ENCODE peak calls at places on chromosomes 3 and 15, in six cellular contexts. F is astrocyte of the spinal cord, J is cardiac fibroblast, G is WERI-Rb-1, M is left ventricle myocardium inferior, R is K562. N is an unnamed sample.
A peak's percentile ranks its signal among the peaks of the same experiment; 100 is the strongest.

GRCh38 chr15:71294251-71294635 is 179.0 kb downstream of the THSD4 start:
- DNase-seq in J (no peak), R (no peak), G (no peak), F (no peak), M (no peak), N (no peak)

GRCh38 chr3:120850326-120851295 is 57.4 kb upstream of the STXBP5L start:
- DNase-seq in M (no peak), G (peak; percentile 65), R (no peak), J (no peak), F (no peak), N (no peak)

GRCh38 chr3:194472290-194472920 is 14.4 kb downstream of the ATP13A3 start:
- DNase-seq in G (no peak), F (peak; percentile 81), M (no peak), R (peak; percentile 42), J (peak; percentile 80), N (peak; percentile 78)

GRCh38 chr3:129608087-129608935 is 1.8 kb upstream of the PLXND1 start:
- DNase-seq in R (peak; percentile 50), F (peak; percentile 69), G (peak; percentile 85), J (peak; percentile 75), M (no peak), N (peak; percentile 34)

GRCh38 chr3:65635661-65636060 is 403.1 kb downstream of the MAGI1 start:
- DNase-seq in J (no peak), F (no peak), G (no peak), R (no peak), M (no peak), N (no peak)

GRCh38 chr3:136008221-136008620 is 42.7 kb downstream of the PPP2R3A start:
- DNase-seq in F (no peak), M (no peak), J (no peak), R (no peak), G (no peak), N (no peak)

GRCh38 chr15:67917037-67917436 is 77.2 kb upstream of the RNU6-1 start:
- DNase-seq in F (no peak), G (peak; percentile 67), M (peak; percentile 35), J (peak; percentile 31), R (no peak), N (no peak)

GRCh38 chr3:102031834-102032233 is 182.5 kb downstream of the NFKBIZ start:
- DNase-seq in F (no peak), G (no peak), R (no peak), M (no peak), J (no peak), N (no peak)

GRCh38 chr15:98063311-98063710 is 102.8 kb downstream of the ARRDC4 start:
- DNase-seq in G (no peak), R (no peak), M (no peak), J (no peak), F (no peak), N (no peak)

GRCh38 chr15:63491116-63491817 is 13.1 kb upstream of the USP3 start:
- DNase-seq in M (no peak), F (no peak), R (no peak), J (no peak), G (no peak), N (no peak)

GRCh38 chr3:194387926-194388418 is 11.1 kb downstream of the GP5 start:
- DNase-seq in J (no peak), F (no peak), G (no peak), M (no peak), R (no peak), N (no peak)

GRCh38 chr3:137150825-137151224 is 193.0 kb downstream of the IL20RB start:
- DNase-seq in M (no peak), R (no peak), F (no peak), G (peak; percentile 40), J (no peak), N (no peak)

GRCh38 chr3:163601426-163601825 is 1476.9 kb downstream of the SI start:
- DNase-seq in G (no peak), F (no peak), M (no peak), R (no peak), J (no peak), N (no peak)

GRCh38 chr15:75054172-75054897 is 30.9 kb downstream of the PPCDC start:
- DNase-seq in F (no peak), R (no peak), G (no peak), J (peak; percentile 59), M (no peak), N (no peak)

GRCh38 chr3:8456118-8456811 is 45.4 kb upstream of the LMCD1 start:
- DNase-seq in G (no peak), F (peak; percentile 33), J (no peak), R (no peak), M (no peak), N (no peak)

GRCh38 chr15:73936588-73937312 is 10.5 kb downstream of the LOXL1 start:
- DNase-seq in F (no peak), R (no peak), M (no peak), G (no peak), J (no peak), N (no peak)

GRCh38 chr3:117998071-117998470 is 1036.6 kb downstream of the IGSF11 start:
- DNase-seq in M (no peak), R (no peak), J (peak; percentile 1), G (no peak), F (peak; percentile 24), N (peak; percentile 47)

GRCh38 chr3:194988495-194989165 is 282.3 kb downstream of the XXYLT1 start:
- DNase-seq in R (no peak), F (no peak), J (no peak), G (no peak), M (no peak), N (no peak)

GRCh38 chr15:70525551-70525950 is 237.8 kb downstream of the UACA start:
- DNase-seq in R (no peak), J (no peak), M (no peak), F (no peak), G (no peak), N (no peak)

GRCh38 chr15:73941871-73942635 is 15.8 kb downstream of the LOXL1 start:
- DNase-seq in G (no peak), M (no peak), J (no peak), F (no peak), R (no peak), N (no peak)

GRCh38 chr3:129855454-129856419 is 37.8 kb downstream of the TMCC1 start:
- DNase-seq in R (no peak), J (peak; percentile 66), F (peak; percentile 74), G (no peak), M (no peak), N (peak; percentile 59)

GRCh38 chr15:89307791-89308190 is 26.8 kb downstream of the POLG start:
- DNase-seq in M (no peak), J (no peak), F (peak; percentile 32), R (no peak), G (no peak), N (peak; percentile 50)

GRCh38 chr3:127077506-127078064 is 94.7 kb downstream of the PLXNA1 start:
- DNase-seq in G (peak; percentile 88), M (no peak), J (no peak), F (no peak), R (no peak), N (no peak)

GRCh38 chr3:156160653-156161052 is 40.3 kb downstream of the KCNAB1 start:
- DNase-seq in R (no peak), J (no peak), F (peak; percentile 7), G (no peak), M (no peak), N (no peak)

GRCh38 chr15:60590935-60591490 is 112.1 kb upstream of the ICE2 start:
- DNase-seq in G (peak; percentile 87), J (peak; percentile 42), F (peak; percentile 26), M (peak; percentile 46), R (no peak), N (peak; percentile 51)
- TF ChIP-seq CTCF in G (no peak), J (no peak), F (no peak), M (peak; percentile 26), R (no peak), N (no peak)

DNA sequence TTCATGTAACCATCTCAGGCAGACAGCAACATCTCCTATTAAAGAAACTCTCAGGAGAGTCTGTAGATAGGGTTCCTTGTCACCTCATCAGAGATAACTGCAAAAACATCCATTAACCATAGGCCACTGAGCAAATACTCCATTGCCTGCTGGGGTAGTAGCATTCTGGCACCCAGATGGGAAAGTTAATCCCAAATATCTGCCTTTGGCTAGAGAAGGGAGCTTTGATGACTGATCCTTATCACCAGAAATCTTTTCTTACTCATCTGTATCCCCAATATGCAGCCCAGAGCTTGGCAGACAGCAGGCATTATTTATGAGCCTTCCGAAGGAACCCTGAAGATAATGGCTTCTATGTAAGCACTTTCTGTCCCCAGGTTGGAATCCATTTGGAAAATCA is 173.1 kb downstream of the MFSD1 start:
- DNase-seq in J (no peak), G (no peak), R (no peak), M (no peak), F (no peak), N (no peak)
- H3K4me3 ChIP-seq in J (no peak overlapping the region), G (no peak overlapping the region), R (no peak overlapping the region), M (no peak overlapping the region), F (no peak overlapping the region), N (no peak overlapping the region)

DNA sequence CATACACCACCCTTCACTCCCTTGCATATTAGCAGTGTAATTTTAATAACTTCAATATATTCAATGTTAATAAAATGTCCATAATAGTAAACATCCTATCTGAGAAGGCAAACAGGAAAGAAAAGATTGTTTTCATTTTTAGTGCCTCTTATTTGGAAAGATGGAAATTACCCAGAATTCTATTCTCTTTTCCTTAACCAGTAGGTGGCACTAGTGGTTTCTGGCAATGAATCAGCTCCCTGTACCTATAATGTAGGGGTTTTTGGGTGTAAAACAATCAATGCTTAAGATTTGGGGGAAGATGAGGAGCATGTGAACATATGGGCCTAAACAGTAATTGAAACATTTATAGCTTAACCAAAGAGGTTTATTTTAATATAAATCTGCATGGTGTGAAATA is 5.7 kb upstream of the SEMA6D start:
- DNase-seq in J (peak; percentile 16), M (no peak), R (no peak), F (no peak), G (no peak), N (peak; percentile 44)
- TF ChIP-seq CTCF in J (peak; percentile 63), M (peak; percentile 63), R (no peak), F (peak; percentile 62), G (peak; percentile 38), N (peak; percentile 78)

GRCh38 chr3:39409514-39410136 is 3.1 kb downstream of the RPSA start:
- DNase-seq in R (no peak), F (no peak), G (no peak), M (no peak), J (no peak), N (no peak)
- H3K4me3 ChIP-seq in R (peak overlapping the region; percentile 1), F (no peak overlapping the region), G (no peak overlapping the region), M (no peak overlapping the region), J (no peak overlapping the region), N (no peak overlapping the region)

GRCh38 chr15:92521624-92522008 is 127.9 kb downstream of the ST8SIA2 start:
- DNase-seq in R (peak; percentile 57), J (peak; percentile 93), F (peak; percentile 85), G (peak; percentile 89), M (peak; percentile 65), N (peak; percentile 66)
- TF ChIP-seq CTCF in R (peak; percentile 72), J (peak; percentile 57), F (peak; percentile 80), G (peak; percentile 68), M (peak; percentile 91), N (peak; percentile 84)